ENCODE peak calls at places on chromosomes 2 and 18, in nine cellular contexts. Y, W, I, C, R, L, O, M and V are unnamed samples.

GRCh38 chr2:116696903-116697302 is 1117.6 kb upstream of the DDX18 start:
- DNase-seq in Y (no peak), W (no peak), I (no peak), C (no peak), R (no peak), L (no peak), O (no peak), M (no peak), V (no peak)

GRCh38 chr2:170047331-170048065 is 130.4 kb upstream of the MYO3B start:
- DNase-seq in Y (no peak), W (no peak), I (no peak), C (no peak), R (no peak), L (no peak), O (no peak), M (no peak), V (no peak)

GRCh38 chr2:147076634-147077033 is 768.2 kb upstream of the ACVR2A start:
- DNase-seq in Y (no peak), W (no peak), I (no peak), C (no peak), R (no peak), L (no peak), O (no peak), M (no peak), V (no peak)

GRCh38 chr18:11607897-11608296 is 1.5 kb upstream of the SLC35G4 start:
- DNase-seq in Y (no peak), W (no peak), I (no peak), C (no peak), R (no peak), L (no peak), O (no peak), M (no peak), V (peak; percentile 2)

GRCh38 chr2:86138736-86139625 is 32.9 kb downstream of the PTCD3 start:
- DNase-seq in Y (no peak), W (no peak), I (no peak), C (no peak), R (no peak), L (no peak), O (no peak), M (no peak), V (no peak)

GRCh38 chr2:3149441-3150217 is 228.0 kb downstream of the EIPR1 start:
- DNase-seq in Y (no peak), W (no peak), I (no peak), C (no peak), R (no peak), L (no peak), O (no peak), M (no peak), V (no peak)

GRCh38 chr2:189190696-189191095 is 11.1 kb upstream of the COL5A2 start:
- DNase-seq in Y (no peak), W (no peak), I (no peak), C (no peak), R (no peak), L (no peak), O (no peak), M (no peak), V (no peak)

GRCh38 chr18:55863876-55864275 is 275.9 kb upstream of the TCF4 start:
- DNase-seq in Y (no peak), W (no peak), I (no peak), C (no peak), R (no peak), L (no peak), O (no peak), M (peak; percentile 36), V (no peak)

GRCh38 chr18:11114653-11115052 is 34.7 kb downstream of the PIEZO2 start:
- DNase-seq in Y (no peak), W (no peak), I (no peak), C (no peak), R (no peak), L (no peak), O (no peak), M (no peak), V (peak; percentile 47)

GRCh38 chr2:196249860-196250259 is 78.5 kb upstream of the STK17B start:
- DNase-seq in Y (no peak), W (no peak), I (no peak), C (no peak), R (peak; percentile 73), L (no peak), O (no peak), M (no peak), V (no peak)
- H3K27ac ChIP-seq in Y (no peak overlapping the region), W (no peak overlapping the region), I (no peak overlapping the region), C (peak overlapping the region; percentile 71), R (peak overlapping the region; percentile 54), L (no peak overlapping the region), O (no peak overlapping the region), M (peak overlapping the region; percentile 27), V (no peak overlapping the region)

GRCh38 chr18:3653263-3653858 is 203.4 kb downstream of the TGIF1 start:
- DNase-seq in Y (no peak), W (no peak), I (no peak), C (no peak), R (no peak), L (no peak), O (no peak), M (no peak), V (peak; percentile 20)
- H3K27ac ChIP-seq in Y (peak overlapping the region; percentile 100), W (peak overlapping the region; percentile 19), I (peak overlapping the region; percentile 96), C (peak overlapping the region; percentile 96), R (peak overlapping the region; percentile 40), L (no peak overlapping the region), O (no peak overlapping the region), M (peak overlapping the region; percentile 72), V (peak overlapping the region; percentile 42)

GRCh38 chr2:128645631-128646030 is 327.0 kb upstream of the HS6ST1 start:
- DNase-seq in Y (no peak), W (no peak), I (no peak), C (no peak), R (no peak), L (peak; percentile 18), O (peak; percentile 23), M (no peak), V (no peak)

GRCh38 chr2:128642801-128643200 is 324.1 kb upstream of the HS6ST1 start:
- DNase-seq in Y (no peak), W (no peak), I (no peak), C (no peak), R (no peak), L (peak; percentile 2), O (no peak), M (no peak), V (no peak)

GRCh38 chr2:128644745-128645256 is 326.1 kb upstream of the HS6ST1 start:
- DNase-seq in Y (no peak), W (no peak), I (no peak), C (no peak), R (no peak), L (peak; percentile 11), O (peak; percentile 90), M (no peak), V (peak; percentile 32)

GRCh38 chr2:128643221-128644065 is 324.8 kb upstream of the HS6ST1 start:
- DNase-seq in Y (no peak), W (no peak), I (no peak), C (no peak), R (no peak), L (peak; percentile 22), O (peak; percentile 19), M (no peak), V (no peak)

GRCh38 chr2:128644156-128644555 is 325.5 kb upstream of the HS6ST1 start:
- DNase-seq in Y (no peak), W (no peak), I (no peak), C (no peak), R (no peak), L (peak; percentile 34), O (peak; percentile 77), M (no peak), V (no peak)
- H3K27ac ChIP-seq in Y (no peak overlapping the region), W (no peak overlapping the region), I (no peak overlapping the region), C (no peak overlapping the region), R (no peak overlapping the region), L (no peak overlapping the region), O (peak overlapping the region; percentile 86), M (no peak overlapping the region), V (no peak overlapping the region)

GRCh38 chr2:122007577-122007976 is 252.1 kb downstream of the TSN start:
- DNase-seq in Y (no peak), W (no peak), I (no peak), C (no peak), R (no peak), L (no peak), O (no peak), M (no peak), V (peak; percentile 59)
- H3K27ac ChIP-seq in Y (no peak overlapping the region), W (no peak overlapping the region), I (no peak overlapping the region), C (no peak overlapping the region), R (no peak overlapping the region), L (no peak overlapping the region), O (no peak overlapping the region), M (no peak overlapping the region), V (peak overlapping the region; percentile 28)